ENCODE peak calls at places on chromosomes 2 and 18, in eight cellular contexts. One of them, this sample, is unnamed.

GRCh38 chr2:150478206-150478974 is 9.1 kb downstream of the RND3 start:
- DNase-seq in HL-60: no peak
- DNase-seq in GM23338: peak
- DNase-seq in A549: no peak
- DNase-seq in K562: no peak
- DNase-seq in SK-N-SH: no peak
- DNase-seq in HepG2: no peak
- DNase-seq in HCT116: no peak
- DNase-seq in this sample: no peak

GRCh38 chr2:30641765-30642341 is 165.4 kb downstream of the CAPN13 start:
- DNase-seq in HepG2: no peak
- DNase-seq in K562: no peak
- DNase-seq in GM23338: no peak
- DNase-seq in HCT116: no peak
- DNase-seq in SK-N-SH: no peak
- DNase-seq in HL-60: no peak
- DNase-seq in A549: no peak
- DNase-seq in this sample: no peak

GRCh38 chr2:123073956-123074355 is 951.1 kb upstream of the CNTNAP5 start:
- DNase-seq in K562: no peak
- DNase-seq in HCT116: no peak
- DNase-seq in HepG2: no peak
- DNase-seq in GM23338: no peak
- DNase-seq in SK-N-SH: no peak
- DNase-seq in A549: no peak
- DNase-seq in HL-60: peak
- DNase-seq in this sample: no peak

GRCh38 chr2:230692760-230693159 is 19.9 kb upstream of the CAB39 start:
- DNase-seq in A549: no peak
- DNase-seq in HepG2: no peak
- DNase-seq in HCT116: no peak
- DNase-seq in GM23338: no peak
- DNase-seq in SK-N-SH: no peak
- DNase-seq in HL-60: no peak
- DNase-seq in K562: no peak
- DNase-seq in this sample: no peak

GRCh38 chr2:61014805-61015204 is 2.7 kb upstream of the PEX13 start:
- DNase-seq in K562: no peak
- DNase-seq in GM23338: no peak
- DNase-seq in HepG2: no peak
- DNase-seq in A549: no peak
- DNase-seq in SK-N-SH: no peak
- DNase-seq in HL-60: peak
- DNase-seq in HCT116: no peak
- DNase-seq in this sample: no peak

GRCh38 chr2:237573721-237574415 is 7.5 kb downstream of the PRLH start:
- DNase-seq in HL-60: no peak
- DNase-seq in K562: no peak
- DNase-seq in HepG2: no peak
- DNase-seq in HCT116: no peak
- DNase-seq in GM23338: no peak
- DNase-seq in A549: no peak
- DNase-seq in SK-N-SH: no peak
- DNase-seq in this sample: no peak

GRCh38 chr2:28587526-28588230 is 91.8 kb downstream of the PLB1 start:
- DNase-seq in HepG2: no peak
- DNase-seq in HL-60: no peak
- DNase-seq in SK-N-SH: no peak
- DNase-seq in A549: no peak
- DNase-seq in HCT116: no peak
- DNase-seq in K562: no peak
- DNase-seq in GM23338: no peak
- DNase-seq in this sample: no peak

GRCh38 chr2:200039847-200040246 is 84.5 kb downstream of the MAIP1 start:
- DNase-seq in A549: no peak
- DNase-seq in HCT116: no peak
- DNase-seq in HepG2: no peak
- DNase-seq in HL-60: no peak
- DNase-seq in K562: no peak
- DNase-seq in SK-N-SH: no peak
- DNase-seq in GM23338: no peak
- DNase-seq in this sample: no peak

GRCh38 chr18:48767090-48767670 is 183.6 kb downstream of the SMAD7 start:
- DNase-seq in K562: no peak
- DNase-seq in HCT116: no peak
- DNase-seq in SK-N-SH: peak
- DNase-seq in A549: no peak
- DNase-seq in HL-60: no peak
- DNase-seq in HepG2: no peak
- DNase-seq in GM23338: peak
- DNase-seq in this sample: no peak

GRCh38 chr2:236998250-236998649 is 87.4 kb upstream of the COPS8 start:
- DNase-seq in GM23338: no peak
- DNase-seq in K562: no peak
- DNase-seq in HCT116: no peak
- DNase-seq in HepG2: no peak
- DNase-seq in SK-N-SH: no peak
- DNase-seq in A549: no peak
- DNase-seq in HL-60: no peak
- DNase-seq in this sample: no peak

GRCh38 chr18:62751341-62751821 is 36.0 kb downstream of the PHLPP1 start:
- DNase-seq in HL-60: no peak
- DNase-seq in HepG2: no peak
- DNase-seq in A549: no peak
- DNase-seq in K562: no peak
- DNase-seq in HCT116: no peak
- DNase-seq in GM23338: peak
- DNase-seq in SK-N-SH: no peak
- DNase-seq in this sample: no peak

GRCh38 chr18:58887613-58887963 is 22.9 kb downstream of the ZNF532 start:
- DNase-seq in GM23338: no peak
- DNase-seq in HL-60: peak
- DNase-seq in HCT116: no peak
- DNase-seq in A549: no peak
- DNase-seq in HepG2: no peak
- DNase-seq in K562: peak
- DNase-seq in SK-N-SH: no peak
- DNase-seq in this sample: no peak

GRCh38 chr2:226030369-226031077 is 631.0 kb downstream of the NYAP2 start:
- DNase-seq in GM23338: peak
- DNase-seq in HCT116: peak
- DNase-seq in A549: no peak
- DNase-seq in HepG2: peak
- DNase-seq in SK-N-SH: peak
- DNase-seq in K562: no peak
- DNase-seq in HL-60: peak
- DNase-seq in this sample: no peak

GRCh38 chr18:12264854-12265253 is 10.7 kb downstream of the CIDEA start:
- DNase-seq in HepG2: no peak
- DNase-seq in GM23338: no peak
- DNase-seq in SK-N-SH: no peak
- DNase-seq in HL-60: no peak
- DNase-seq in K562: no peak
- DNase-seq in A549: no peak
- DNase-seq in HCT116: no peak
- DNase-seq in this sample: no peak

DNA sequence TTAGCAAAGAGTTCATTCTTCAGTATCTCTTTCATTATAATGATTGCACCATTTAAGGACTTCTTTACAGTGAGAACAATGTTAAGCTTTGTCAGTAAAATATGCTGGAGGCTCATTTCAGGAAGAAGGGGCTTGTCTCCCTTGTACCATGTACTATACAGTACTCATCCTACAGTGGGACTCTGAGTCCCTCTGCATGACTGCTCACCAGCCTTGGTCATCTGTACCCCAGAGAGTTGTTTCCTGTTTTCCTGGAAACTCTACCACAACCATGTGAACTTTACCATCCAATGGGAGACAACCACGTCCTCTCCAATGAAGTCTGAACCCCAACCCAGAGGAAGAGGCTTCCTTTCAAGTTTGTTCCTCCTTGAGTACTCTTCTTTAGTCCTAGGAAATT is 1171.1 kb upstream of the CRIM1 start:
- DNase-seq in HepG2: no peak
- DNase-seq in K562: no peak
- DNase-seq in HL-60: no peak
- DNase-seq in A549: no peak
- DNase-seq in GM23338: no peak
- DNase-seq in SK-N-SH: no peak
- DNase-seq in HCT116: no peak
- DNase-seq in this sample: no peak
- TF ChIP-seq REST in HepG2: no peak
- TF ChIP-seq REST in K562: no peak
- TF ChIP-seq REST in HL-60: no peak
- TF ChIP-seq REST in A549: no peak
- TF ChIP-seq REST in GM23338: no peak
- TF ChIP-seq REST in SK-N-SH: no peak
- TF ChIP-seq REST in HCT116: no peak
- TF ChIP-seq REST in this sample: no peak

GRCh38 chr2:136168605-136169210 is 50.8 kb upstream of the CXCR4 start:
- DNase-seq in A549: no peak
- DNase-seq in K562: no peak
- DNase-seq in SK-N-SH: no peak
- DNase-seq in HCT116: no peak
- DNase-seq in HL-60: peak
- DNase-seq in HepG2: no peak
- DNase-seq in GM23338: no peak
- DNase-seq in this sample: no peak

GRCh38 chr2:136162438-136162837 is 44.5 kb upstream of the CXCR4 start:
- DNase-seq in K562: peak
- DNase-seq in HCT116: no peak
- DNase-seq in HL-60: no peak
- DNase-seq in GM23338: no peak
- DNase-seq in SK-N-SH: no peak
- DNase-seq in HepG2: no peak
- DNase-seq in A549: no peak
- DNase-seq in this sample: no peak

GRCh38 chr2:136167721-136168470 is 49.9 kb upstream of the CXCR4 start:
- DNase-seq in HCT116: no peak
- DNase-seq in HepG2: no peak
- DNase-seq in GM23338: peak
- DNase-seq in HL-60: peak
- DNase-seq in A549: no peak
- DNase-seq in K562: no peak
- DNase-seq in SK-N-SH: no peak
- DNase-seq in this sample: no peak

DNA sequence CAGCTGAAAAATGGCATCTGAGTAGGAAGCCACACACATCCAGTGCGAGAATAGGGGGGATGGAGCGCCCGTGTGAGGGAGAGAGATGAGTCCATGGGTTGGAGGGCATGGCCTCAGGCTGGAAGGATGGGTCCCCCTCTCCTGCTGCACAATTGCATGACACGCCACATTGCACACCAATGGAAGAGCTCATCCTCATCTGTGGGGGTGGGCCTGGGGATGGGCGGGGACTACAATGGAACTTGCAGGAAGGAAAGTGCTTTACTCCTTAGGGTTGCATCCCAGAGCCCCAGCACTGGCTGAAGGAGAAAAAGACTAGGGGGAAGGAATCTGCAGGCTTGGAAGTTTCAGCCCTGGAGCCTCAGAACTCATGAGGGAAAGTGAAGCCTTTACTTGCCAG is 46.4 kb upstream of the CXCR4 start:
- DNase-seq in HCT116: no peak
- DNase-seq in GM23338: peak
- DNase-seq in A549: no peak
- DNase-seq in HepG2: no peak
- DNase-seq in K562: no peak
- DNase-seq in HL-60: no peak
- DNase-seq in SK-N-SH: no peak
- DNase-seq in this sample: no peak
- H3K4me3 ChIP-seq in HCT116: no peak
- H3K4me3 ChIP-seq in GM23338: no peak
- H3K4me3 ChIP-seq in A549: no peak
- H3K4me3 ChIP-seq in HepG2: no peak
- H3K4me3 ChIP-seq in K562: no peak
- H3K4me3 ChIP-seq in HL-60: no peak
- H3K4me3 ChIP-seq in SK-N-SH: no peak
- H3K4me3 ChIP-seq in this sample: no peak

GRCh38 chr2:54666741-54667639 is 56.5 kb upstream of the EML6 start:
- DNase-seq in HCT116: no peak
- DNase-seq in SK-N-SH: no peak
- DNase-seq in GM23338: no peak
- DNase-seq in A549: no peak
- DNase-seq in HepG2: peak
- DNase-seq in HL-60: no peak
- DNase-seq in K562: no peak
- DNase-seq in this sample: no peak

GRCh38 chr2:54666131-54666637 is 57.3 kb upstream of the EML6 start:
- DNase-seq in K562: no peak
- DNase-seq in GM23338: no peak
- DNase-seq in HCT116: no peak
- DNase-seq in HepG2: peak
- DNase-seq in HL-60: no peak
- DNase-seq in SK-N-SH: no peak
- DNase-seq in A549: no peak
- DNase-seq in this sample: no peak

GRCh38 chr2:54668711-54669110 is 54.8 kb upstream of the EML6 start:
- DNase-seq in HepG2: peak
- DNase-seq in SK-N-SH: no peak
- DNase-seq in A549: no peak
- DNase-seq in GM23338: no peak
- DNase-seq in HL-60: no peak
- DNase-seq in HCT116: no peak
- DNase-seq in K562: no peak
- DNase-seq in this sample: no peak

GRCh38 chr2:54669677-54670484 is 53.6 kb upstream of the EML6 start:
- DNase-seq in HepG2: peak
- DNase-seq in K562: no peak
- DNase-seq in A549: no peak
- DNase-seq in HL-60: peak
- DNase-seq in SK-N-SH: no peak
- DNase-seq in GM23338: no peak
- DNase-seq in HCT116: no peak
- DNase-seq in this sample: no peak

GRCh38 chr2:54667726-54668650 is 55.5 kb upstream of the EML6 start:
- DNase-seq in HCT116: no peak
- DNase-seq in HepG2: no peak
- DNase-seq in A549: no peak
- DNase-seq in SK-N-SH: no peak
- DNase-seq in HL-60: no peak
- DNase-seq in GM23338: no peak
- DNase-seq in K562: no peak
- DNase-seq in this sample: no peak
- TF ChIP-seq REST in HCT116: no peak
- TF ChIP-seq REST in HepG2: no peak
- TF ChIP-seq REST in A549: no peak
- TF ChIP-seq REST in SK-N-SH: no peak
- TF ChIP-seq REST in HL-60: no peak
- TF ChIP-seq REST in GM23338: no peak
- TF ChIP-seq REST in K562: no peak
- TF ChIP-seq REST in this sample: no peak

DNA sequence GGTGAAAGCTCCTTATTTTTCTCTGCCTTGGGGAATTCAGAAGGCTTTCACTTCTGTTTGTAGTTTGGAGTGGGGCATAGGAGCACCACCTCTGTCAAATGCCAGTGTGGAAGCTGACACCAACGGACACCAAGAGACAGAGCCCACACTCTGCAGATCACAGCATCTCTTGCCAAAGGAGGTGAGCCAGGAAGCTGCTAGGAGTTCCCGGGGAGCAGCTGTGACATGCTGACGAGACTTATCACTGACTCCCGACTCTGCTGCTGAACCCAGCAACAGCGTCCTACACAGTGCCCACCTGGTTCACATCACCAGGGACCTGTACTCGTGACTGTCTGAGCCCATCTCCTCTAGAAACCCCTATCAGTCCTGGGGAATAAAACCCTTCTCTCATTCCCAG is 8.1 kb downstream of the TEX51 start:
- DNase-seq in HepG2: no peak
- DNase-seq in GM23338: no peak
- DNase-seq in HCT116: no peak
- DNase-seq in HL-60: no peak
- DNase-seq in K562: no peak
- DNase-seq in A549: no peak
- DNase-seq in SK-N-SH: peak
- DNase-seq in this sample: no peak
- H3K4me3 ChIP-seq in HepG2: no peak
- H3K4me3 ChIP-seq in GM23338: no peak
- H3K4me3 ChIP-seq in HCT116: no peak
- H3K4me3 ChIP-seq in HL-60: no peak
- H3K4me3 ChIP-seq in K562: no peak
- H3K4me3 ChIP-seq in A549: no peak
- H3K4me3 ChIP-seq in SK-N-SH: no peak
- H3K4me3 ChIP-seq in this sample: no peak